ENCODE peak calls at places on chromosomes 7 and 10, in four cellular contexts. I, N, A and V are unnamed samples.

GRCh38 chr7:74449809-74450397 is 3.8 kb upstream of the GTF2IRD1 start:
- DNase-seq in I (peak), N (peak), A (peak), V (no peak)

GRCh38 chr7:94561841-94562514 is 52.4 kb downstream of the CASD1 start:
- DNase-seq in I (no peak), N (no peak), A (no peak), V (no peak)

GRCh38 chr10:79084012-79084971 is 15.5 kb downstream of the ZMIZ1 start:
- DNase-seq in I (no peak), N (no peak), A (peak), V (peak)

GRCh38 chr10:112115781-112116385 is 67.7 kb downstream of the GPAM start:
- DNase-seq in I (no peak), N (no peak), A (peak), V (no peak)

GRCh38 chr7:2709553-2710165 is 21.7 kb downstream of the AMZ1 start:
- DNase-seq in I (no peak), N (no peak), A (peak), V (no peak)

GRCh38 chr7:50978633-50979215 is 196.0 kb upstream of the GRB10 start:
- DNase-seq in I (no peak), N (no peak), A (no peak), V (no peak)

GRCh38 chr10:14265709-14266108 is 65.0 kb downstream of the FRMD4A start:
- DNase-seq in I (no peak), N (no peak), A (no peak), V (no peak)

GRCh38 chr10:17009228-17009700 is 120.3 kb downstream of the CUBN start:
- DNase-seq in I (no peak), N (no peak), A (no peak), V (peak)

GRCh38 chr7:83517026-83517700 is 131.8 kb downstream of the SEMA3E start:
- DNase-seq in I (no peak), N (no peak), A (no peak), V (no peak)

GRCh38 chr10:17209931-17210330 is 8.5 kb upstream of the TRDMT1 start:
- DNase-seq in I (no peak), N (no peak), A (no peak), V (no peak)

GRCh38 chr7:23477962-23478866 is 7.9 kb upstream of the IGF2BP3 start:
- DNase-seq in I (no peak), N (no peak), A (no peak), V (no peak)

GRCh38 chr7:96658011-96658391 is 51.6 kb downstream of the SEM1 start:
- DNase-seq in I (no peak), N (no peak), A (no peak), V (no peak)

GRCh38 chr10:77501152-77501845 is 136.3 kb downstream of the KCNMA1 start:
- DNase-seq in I (no peak), N (no peak), A (no peak), V (no peak)

GRCh38 chr7:51012569-51013217 is 230.0 kb upstream of the GRB10 start:
- DNase-seq in I (no peak), N (no peak), A (no peak), V (no peak)

GRCh38 chr7:90520484-90520883 is 51.0 kb downstream of the PTTG1IP2 start:
- DNase-seq in I (no peak), N (no peak), A (no peak), V (no peak)
- TF ChIP-seq CTCF in I (peak), N (peak), A (peak), V (peak)

GRCh38 chr7:143906895-143907294 is 4.9 kb upstream of the TCAF1 start:
- DNase-seq in I (no peak), N (no peak), A (no peak), V (no peak)
- TF ChIP-seq CTCF in I (no peak), N (no peak), A (no peak), V (no peak)

GRCh38 chr10:19845963-19846362 is 29.7 kb downstream of the PLXDC2 start:
- DNase-seq in I (no peak), N (no peak), A (no peak), V (no peak)
- TF ChIP-seq CTCF in I (no peak), N (no peak), A (no peak), V (no peak)

GRCh38 chr7:39453743-39454355 is 112.4 kb upstream of the YAE1 start:
- DNase-seq in I (peak), N (peak), A (peak), V (peak)
- TF ChIP-seq CTCF in I (peak), N (peak), A (peak), V (peak)

DNA sequence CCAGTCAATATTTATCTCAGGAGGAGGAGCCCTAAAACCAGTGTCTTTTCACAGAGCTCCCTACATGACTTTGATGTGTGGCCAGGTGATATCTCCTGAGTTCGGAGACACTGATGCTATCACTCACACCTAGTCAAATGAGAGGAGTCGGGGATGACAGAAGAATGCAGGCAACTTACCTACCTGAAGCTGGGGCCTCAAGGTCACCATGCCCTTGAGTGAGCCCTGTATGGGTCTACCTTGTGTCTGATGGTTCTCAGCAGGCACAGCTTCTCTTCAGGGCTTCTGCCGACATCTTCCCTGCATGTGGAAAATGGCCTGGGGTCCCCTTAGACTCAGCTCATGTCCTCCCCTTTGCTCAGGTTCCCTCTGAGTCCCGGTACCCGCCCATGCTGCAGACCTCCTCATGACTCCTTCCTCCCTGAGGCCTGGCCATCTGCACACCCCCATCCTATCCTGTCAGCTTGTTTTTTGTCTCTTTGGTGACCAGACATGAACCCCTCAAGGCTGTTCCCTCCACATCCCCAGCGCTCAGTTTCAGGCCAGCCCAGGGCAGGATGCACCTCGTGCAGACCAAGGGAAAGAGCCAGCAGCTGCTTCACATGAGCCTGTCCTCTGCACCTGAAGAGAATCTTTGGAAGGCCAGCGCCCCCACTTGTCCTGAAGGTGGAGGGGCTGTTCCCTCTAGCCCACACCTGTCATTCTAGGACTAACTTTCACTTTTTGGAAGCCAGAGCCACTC is 74.6 kb upstream of the GDF10 start:
- DNase-seq in I (no peak), N (no peak), A (no peak), V (no peak)
- TF ChIP-seq CTCF in I (no peak), N (no peak), A (no peak), V (no peak)

DNA sequence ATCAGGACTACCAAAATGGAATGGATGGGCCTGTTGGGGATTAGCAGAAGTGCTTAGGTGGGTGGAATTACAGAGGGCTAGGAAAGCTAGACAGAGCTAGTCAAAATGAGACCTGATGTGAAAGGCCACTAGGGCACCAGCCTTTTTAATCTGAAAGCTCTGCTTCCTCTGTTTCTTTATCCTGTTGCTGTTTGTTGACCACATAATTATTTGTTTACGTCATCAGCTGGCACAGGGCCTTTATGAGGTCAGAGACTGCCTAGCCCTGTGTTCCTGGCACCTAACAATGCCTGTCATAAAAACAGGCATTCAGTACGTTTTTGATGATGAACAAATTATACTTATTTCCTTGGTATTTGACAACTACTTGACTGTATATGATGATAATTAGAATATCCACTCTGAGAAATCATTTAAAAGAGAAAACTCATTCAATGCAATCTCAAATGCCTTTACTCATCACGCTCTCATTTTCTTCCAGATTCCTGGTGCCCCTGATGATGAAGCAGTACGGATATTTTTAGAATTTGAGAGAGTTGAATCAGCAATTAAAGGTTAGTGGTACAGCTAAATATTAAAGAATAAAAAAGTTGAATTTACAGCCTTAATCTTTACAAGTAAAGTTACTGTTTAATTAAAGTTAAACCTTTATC is 26.1 kb downstream of the RBM17 start:
- DNase-seq in I (no peak), N (peak), A (no peak), V (peak)
- TF ChIP-seq CTCF in I (no peak), N (no peak), A (no peak), V (peak)

GRCh38 chr10:101901340-101901739 is 57.7 kb upstream of the KCNIP2 start:
- DNase-seq in I (no peak), N (no peak), A (no peak), V (no peak)
- TF ChIP-seq CTCF in I (no peak), N (no peak), A (no peak), V (no peak)

GRCh38 chr7:132348341-132348740 is 227.9 kb downstream of the PLXNA4 start:
- DNase-seq in I (no peak), N (no peak), A (no peak), V (no peak)

GRCh38 chr7:132351858-132352539 is 224.3 kb downstream of the PLXNA4 start:
- DNase-seq in I (no peak), N (no peak), A (no peak), V (no peak)

GRCh38 chr7:132349085-132349484 is 227.2 kb downstream of the PLXNA4 start:
- DNase-seq in I (no peak), N (no peak), A (no peak), V (no peak)

GRCh38 chr7:132352774-132353173 is 223.5 kb downstream of the PLXNA4 start:
- DNase-seq in I (no peak), N (no peak), A (no peak), V (no peak)

GRCh38 chr7:132350741-132351140 is 225.5 kb downstream of the PLXNA4 start:
- DNase-seq in I (no peak), N (no peak), A (no peak), V (no peak)
- TF ChIP-seq CTCF in I (no peak), N (no peak), A (no peak), V (no peak)